ENCODE peak calls at places on chromosomes 4 and X, in six cellular contexts. V, F, Z, Q, D and J are unnamed samples.

GRCh38 chrX:13898603-13899002 is 81.7 kb upstream of the GPM6B start:
- DNase-seq in D (no peak), F (no peak), V (no peak), Z (no peak), Q (no peak), J (peak; percentile 77)

GRCh38 chrX:9378980-9379696 is 85.7 kb upstream of the TBL1X start:
- DNase-seq in V (no peak), D (no peak), Q (no peak), Z (no peak), F (no peak), J (peak; percentile 45)

GRCh38 chrX:54920610-54921426 is at the start of gene TRO:
- DNase-seq in Q (no peak), Z (no peak), D (no peak), V (no peak), F (no peak), J (no peak)

GRCh38 chr4:10096201-10096975 is 20.2 kb downstream of the WDR1 start:
- DNase-seq in F (peak; percentile 94), Z (peak; percentile 75), V (peak; percentile 81), D (no peak), Q (peak; percentile 47), J (peak; percentile 85)

GRCh38 chr4:175998782-175999181 is 66.9 kb upstream of the WDR17 start:
- DNase-seq in F (no peak), Q (no peak), Z (no peak), V (peak; percentile 2), D (no peak), J (no peak)

GRCh38 chr4:141346144-141346543 is 125.4 kb downstream of the ZNF330 start:
- DNase-seq in V (no peak), F (peak; percentile 31), D (no peak), Q (peak; percentile 36), Z (no peak), J (no peak)

GRCh38 chr4:88706574-88706973 is 8.9 kb upstream of the NAP1L5 start:
- DNase-seq in D (peak; percentile 28), Q (peak; percentile 3), Z (no peak), F (peak; percentile 62), V (no peak), J (no peak)

GRCh38 chr4:163108614-163109013 is 58.1 kb downstream of the NAF1 start:
- DNase-seq in Z (no peak), Q (no peak), D (no peak), F (no peak), V (no peak), J (no peak)

GRCh38 chr4:146957252-146957651 is 11.6 kb upstream of the TTC29 start:
- DNase-seq in D (no peak), Q (no peak), F (peak; percentile 97), Z (no peak), V (no peak), J (peak; percentile 41)

GRCh38 chrX:134520860-134521390 is 61.0 kb downstream of the HPRT1 start:
- DNase-seq in Z (no peak), F (peak; percentile 57), V (peak; percentile 48), Q (peak; percentile 50), D (no peak), J (no peak)

GRCh38 chr4:46818604-46819003 is 90.4 kb downstream of the COX7B2 start:
- DNase-seq in F (no peak), Z (no peak), D (no peak), Q (no peak), V (no peak), J (no peak)

GRCh38 chr4:78880874-78881492 is 58.3 kb downstream of the PAQR3 start:
- DNase-seq in F (no peak), D (no peak), Z (no peak), Q (no peak), V (no peak), J (no peak)

GRCh38 chrX:120823554-120823953 is 52.1 kb downstream of the CT47B1 start:
- DNase-seq in D (no peak), Z (no peak), V (no peak), F (no peak), Q (no peak), J (no peak)

GRCh38 chr4:41692717-41693345 is 55.7 kb downstream of the PHOX2B start:
- DNase-seq in D (peak; percentile 28), Q (peak; percentile 28), V (peak; percentile 34), Z (peak; percentile 5), F (peak; percentile 54), J (no peak)

GRCh38 chrX:112058255-112058654 is 24.3 kb downstream of the TRPC5 start:
- DNase-seq in V (no peak), F (no peak), D (no peak), Z (no peak), Q (no peak), J (no peak)

GRCh38 chr4:56215901-56216300 is 171.4 kb downstream of the AASDH start:
- DNase-seq in F (peak; percentile 47), D (no peak), V (peak; percentile 20), Z (no peak), Q (peak; percentile 9), J (peak; percentile 18)

DNA sequence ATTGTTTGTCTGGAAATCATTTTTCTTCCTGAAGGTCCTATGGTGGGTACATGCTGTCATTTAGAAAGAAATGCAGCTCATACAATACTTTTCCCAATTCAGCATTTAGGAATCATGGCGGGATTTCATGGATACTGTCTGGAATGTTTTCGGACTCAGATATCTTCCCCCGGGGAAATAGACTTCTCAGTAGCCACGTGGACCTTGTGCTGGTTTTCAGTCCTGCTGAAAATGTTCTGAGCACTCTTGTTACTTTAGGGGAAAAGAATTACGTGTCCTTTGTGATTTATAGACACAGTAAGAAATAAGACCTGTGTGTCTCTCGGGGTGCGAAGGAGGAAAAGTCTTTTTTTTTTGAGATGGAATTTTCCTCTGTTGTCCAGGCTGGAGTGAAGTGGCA is 3.8 kb downstream of the CD99 start:
- DNase-seq in Q (no peak), D (no peak), Z (no peak), F (no peak), V (no peak), J (no peak)
- H3K27ac ChIP-seq in Q (no peak overlapping the region), D (no peak overlapping the region), Z (no peak overlapping the region), F (peak overlapping the region; percentile 33), V (peak overlapping the region; percentile 97), J (no peak overlapping the region)

GRCh38 chr4:139712882-139713281 is 47.3 kb downstream of the MGST2 start:
- DNase-seq in Z (no peak), Q (no peak), F (no peak), D (no peak), V (no peak), J (no peak)
- H3K27ac ChIP-seq in Z (no peak overlapping the region), Q (no peak overlapping the region), F (no peak overlapping the region), D (no peak overlapping the region), V (no peak overlapping the region), J (no peak overlapping the region)

GRCh38 chr4:149113804-149114430 is 671.7 kb upstream of the NR3C2 start:
- DNase-seq in Z (no peak), F (peak; percentile 70), D (no peak), Q (no peak), V (peak; percentile 20), J (no peak)
- H3K27ac ChIP-seq in Z (no peak overlapping the region), F (peak overlapping the region; percentile 19), D (no peak overlapping the region), Q (no peak overlapping the region), V (no peak overlapping the region), J (no peak overlapping the region)

DNA sequence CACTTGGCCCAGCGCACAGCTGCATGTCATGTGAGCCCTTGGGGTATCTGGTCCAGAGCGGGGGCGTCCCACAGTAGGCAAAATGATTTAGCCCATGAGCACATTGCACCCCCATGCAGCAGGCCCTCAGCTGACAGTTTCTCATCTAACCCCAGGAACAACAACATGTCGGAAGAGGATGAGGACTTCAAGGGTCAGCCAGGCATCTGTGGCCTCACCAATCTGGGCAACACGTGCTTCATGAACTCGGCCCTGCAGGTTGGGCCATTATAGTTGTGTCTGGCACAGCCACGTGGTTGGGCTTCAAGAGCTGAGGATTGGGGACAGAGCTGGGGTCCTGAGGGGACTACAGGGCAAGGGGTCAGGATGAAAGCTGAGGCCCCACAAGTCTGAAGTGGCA is 7.8 kb downstream of the USP11 start:
- DNase-seq in Q (no peak), F (no peak), D (no peak), V (no peak), Z (no peak), J (no peak)
- H3K27ac ChIP-seq in Q (no peak overlapping the region), F (no peak overlapping the region), D (no peak overlapping the region), V (no peak overlapping the region), Z (no peak overlapping the region), J (no peak overlapping the region)

GRCh38 chr4:159242427-159242826 is 139.5 kb downstream of the RAPGEF2 start:
- DNase-seq in F (no peak), D (no peak), Q (no peak), V (no peak), Z (no peak), J (no peak)

GRCh38 chr4:159238631-159239030 is 135.8 kb downstream of the RAPGEF2 start:
- DNase-seq in V (no peak), F (no peak), D (no peak), Z (no peak), Q (no peak), J (no peak)

GRCh38 chr4:159237975-159238374 is 135.1 kb downstream of the RAPGEF2 start:
- DNase-seq in V (no peak), F (no peak), Q (no peak), D (no peak), Z (no peak), J (no peak)

GRCh38 chr4:159239534-159239933 is 136.7 kb downstream of the RAPGEF2 start:
- DNase-seq in F (no peak), V (no peak), D (no peak), Q (no peak), Z (no peak), J (no peak)

GRCh38 chr4:159240690-159241089 is 137.8 kb downstream of the RAPGEF2 start:
- DNase-seq in Z (no peak), Q (no peak), D (no peak), F (no peak), V (no peak), J (no peak)
- H3K27ac ChIP-seq in Z (no peak overlapping the region), Q (no peak overlapping the region), D (no peak overlapping the region), F (no peak overlapping the region), V (no peak overlapping the region), J (no peak overlapping the region)

GRCh38 chr4:76993787-76994641 is 44.5 kb downstream of the SEPTIN11 start:
- DNase-seq in V (no peak), F (no peak), D (no peak), Q (no peak), Z (peak; percentile 33), J (no peak)
- H3K27ac ChIP-seq in V (no peak overlapping the region), F (no peak overlapping the region), D (no peak overlapping the region), Q (no peak overlapping the region), Z (peak overlapping the region; percentile 64), J (no peak overlapping the region)

GRCh38 chr4:21884615-21885014 is 64.0 kb downstream of the KCNIP4 start:
- DNase-seq in Q (no peak), F (no peak), Z (no peak), V (no peak), D (no peak), J (no peak)
- H3K27ac ChIP-seq in Q (no peak overlapping the region), F (peak overlapping the region; percentile 14), Z (no peak overlapping the region), V (no peak overlapping the region), D (no peak overlapping the region), J (no peak overlapping the region)

GRCh38 chrX:47502591-47503222 is 19.7 kb upstream of the ZNF41 start:
- DNase-seq in Z (no peak), F (no peak), D (no peak), Q (no peak), V (no peak), J (no peak)
- H3K27ac ChIP-seq in Z (no peak overlapping the region), F (no peak overlapping the region), D (no peak overlapping the region), Q (no peak overlapping the region), V (peak overlapping the region; percentile 91), J (peak overlapping the region; percentile 57)

GRCh38 chr4:52995341-52996030 is 133.4 kb downstream of the RASL11B start:
- DNase-seq in Z (no peak), Q (no peak), D (no peak), F (no peak), V (no peak), J (no peak)
- H3K27ac ChIP-seq in Z (no peak overlapping the region), Q (no peak overlapping the region), D (peak overlapping the region; percentile 39), F (peak overlapping the region; percentile 38), V (no peak overlapping the region), J (no peak overlapping the region)